ENCODE peak calls at places on chromosomes 7 and 10, in five cellular contexts. K is Right ventricle myocardium superior; F is activated CD8-positive, alpha-beta T cell treated with anti-CD3 and anti-CD28 coated beads for 36 hours; B is activated CD8-positive, alpha-beta memory T cell treated with anti-CD3 and anti-CD28 coated beads, Interleukin-2, amount 10 ng/mL, durations not matched to agents 7 days and 5 days; G is HepG2. J is an unnamed sample.

GRCh38 chr10:121442086-121442485 is 156.2 kb downstream of the FGFR2 start:
- ATAC-seq in B (no peak), F (no peak), K (no peak), G (no peak), J (no peak)

GRCh38 chr7:135190703-135191102 is 20.2 kb upstream of the CYREN start:
- ATAC-seq in B (no peak), K (no peak), G (no peak), F (no peak), J (no peak)

GRCh38 chr10:48416584-48417232 is 110.2 kb downstream of the MAPK8 start:
- ATAC-seq in K (no peak), F (no peak), G (peak), B (no peak), J (no peak)

GRCh38 chr7:158849553-158850389 is 6.6 kb upstream of the DYNC2I1 start:
- ATAC-seq in G (peak), K (no peak), F (no peak), B (no peak), J (no peak)

GRCh38 chr10:1448252-1448901 is 288.9 kb downstream of the ADARB2 start:
- ATAC-seq in B (no peak), F (no peak), K (no peak), G (no peak), J (no peak)

GRCh38 chr10:49135575-49136313 is 1.9 kb upstream of the FAM170B start:
- ATAC-seq in F (no peak), B (no peak), K (peak), G (no peak), J (peak)

GRCh38 chr10:69893271-69893900 is 91.7 kb downstream of the COL13A1 start:
- ATAC-seq in G (no peak), F (no peak), B (no peak), K (no peak), J (no peak)

GRCh38 chr7:25519962-25520562 is 291.8 kb upstream of the NPVF start:
- ATAC-seq in G (no peak), K (no peak), F (peak), B (no peak), J (no peak)

GRCh38 chr7:138278601-138279000 is 181.5 kb upstream of the TRIM24 start:
- ATAC-seq in G (no peak), K (no peak), B (no peak), F (no peak), J (no peak)

GRCh38 chr10:18233775-18234174 is 93.6 kb downstream of the CACNB2 start:
- ATAC-seq in K (peak), F (no peak), G (peak), B (no peak), J (peak)

GRCh38 chr10:30857803-30858202 is 173.9 kb downstream of the ZNF438 start:
- ATAC-seq in F (no peak), G (no peak), K (peak), B (no peak), J (peak)

GRCh38 chr7:28957822-28958234 is 302 bp downstream of the TRIL start:
- ATAC-seq in F (no peak), K (peak), B (no peak), G (no peak), J (peak)

GRCh38 chr7:46996972-46997371 is 584.9 kb downstream of the TNS3 start:
- ATAC-seq in G (no peak), K (no peak), B (no peak), F (no peak), J (no peak)

GRCh38 chr10:23345861-23346260 is 1.3 kb upstream of the C10orf67 start:
- ATAC-seq in G (peak), F (no peak), K (no peak), B (no peak), J (no peak)